ENCODE peak calls at places on chromosomes 1 and 21, in five cellular contexts. K is PC-3, U is ascending aorta, M is pancreas, W is MM.1S. D is an unnamed sample.

GRCh38 chr1:152034324-152034653 is 2.5 kb downstream of the S100A11 start:
- DNase-seq in K (no peak), U (no peak), M (no peak), W (no peak), D (no peak)

GRCh38 chr1:174726167-174726879 is 273.4 kb upstream of the CACYBP start:
- DNase-seq in K (peak; percentile 37), U (no peak), M (no peak), W (peak; percentile 57), D (no peak)

GRCh38 chr1:192878249-192878648 is 69.4 kb downstream of the RGS2 start:
- DNase-seq in K (no peak), U (no peak), M (peak; percentile 66), W (no peak), D (no peak)

GRCh38 chr1:8412183-8412831 is 94.4 kb downstream of the SLC45A1 start:
- DNase-seq in K (peak; percentile 72), U (no peak), M (no peak), W (no peak), D (no peak)

GRCh38 chr21:24870633-24871032 is 736.6 kb downstream of the MRPL39 start:
- DNase-seq in K (no peak), U (no peak), M (no peak), W (no peak), D (no peak)

GRCh38 chr1:48530727-48531351 is 58.8 kb upstream of the SPATA6 start:
- DNase-seq in K (peak; percentile 81), U (no peak), M (peak; percentile 57), W (peak; percentile 74), D (no peak)

GRCh38 chr1:17527036-17527914 is 12.2 kb upstream of the ARHGEF10L start:
- DNase-seq in K (no peak), U (no peak), M (no peak), W (no peak), D (no peak)

GRCh38 chr1:185670187-185670627 is 64.0 kb upstream of the HMCN1 start:
- DNase-seq in K (peak; percentile 54), U (no peak), M (no peak), W (peak; percentile 30), D (no peak)

GRCh38 chr1:28887835-28888682 is 26.3 kb upstream of the EPB41 start:
- DNase-seq in K (no peak), U (no peak), M (peak; percentile 47), W (no peak), D (no peak)

GRCh38 chr1:65389296-65389695 is 31.2 kb upstream of the LEPR start:
- DNase-seq in K (peak; percentile 43), U (no peak), M (no peak), W (no peak), D (no peak)

GRCh38 chr1:94411217-94411616 is 7.0 kb upstream of the ABCD3 start:
- DNase-seq in K (no peak), U (no peak), M (no peak), W (no peak), D (no peak)

GRCh38 chr1:235632538-235633219 is 16.9 kb downstream of the GNG4 start:
- DNase-seq in K (peak; percentile 24), U (no peak), M (no peak), W (peak; percentile 63), D (no peak)

GRCh38 chr1:156060937-156061636 is at the start of gene RAB25:
- DNase-seq in K (peak; percentile 66), U (no peak), M (peak; percentile 85), W (no peak), D (no peak)

GRCh38 chr1:235160395-235160964 is 570 bp downstream of the RBM34 start:
- DNase-seq in K (peak; percentile 25), U (no peak), M (no peak), W (peak; percentile 81), D (no peak)

GRCh38 chr1:167532375-167532774 is 14.0 kb upstream of the CD247 start:
- DNase-seq in K (no peak), U (no peak), M (no peak), W (no peak), D (no peak)

GRCh38 chr1:111690306-111690617 is 48.9 kb downstream of the INKA2 start:
- DNase-seq in K (peak; percentile 43), U (no peak), M (peak; percentile 51), W (no peak), D (no peak)

GRCh38 chr1:93631626-93632365 is 49.8 kb downstream of the BCAR3 start:
- DNase-seq in K (no peak), U (no peak), M (no peak), W (no peak), D (no peak)

GRCh38 chr1:106937104-106937503 is 119.4 kb upstream of the PRMT6 start:
- DNase-seq in K (peak; percentile 96), U (no peak), M (no peak), W (no peak), D (no peak)

GRCh38 chr1:163182330-163182949 is 20.3 kb downstream of the RGS5 start:
- DNase-seq in K (no peak), U (no peak), M (no peak), W (no peak), D (no peak)

GRCh38 chr1:166322470-166322869 is 155.7 kb upstream of the FAM78B start:
- DNase-seq in K (no peak), U (no peak), M (no peak), W (no peak), D (no peak)

GRCh38 chr1:213273546-213273945 is 222.5 kb downstream of the RPS6KC1 start:
- DNase-seq in K (no peak), U (no peak), M (no peak), W (no peak), D (no peak)

GRCh38 chr1:175865041-175865766 is 121.8 kb upstream of the TNR start:
- DNase-seq in K (no peak), U (no peak), M (no peak), W (no peak), D (no peak)

GRCh38 chr1:157460381-157460780 is 91.9 kb downstream of the FCRL5 start:
- DNase-seq in K (no peak), U (no peak), M (no peak), W (no peak), D (no peak)

GRCh38 chr1:118339431-118340146 is 154.6 kb upstream of the SPAG17 start:
- DNase-seq in K (peak; percentile 75), U (no peak), M (no peak), W (no peak), D (no peak)

GRCh38 chr1:163231385-163231784 is 28.7 kb upstream of the RGS5 start:
- DNase-seq in K (no peak), U (no peak), M (no peak), W (no peak), D (no peak)

GRCh38 chr1:211627259-211627658 is 48.2 kb downstream of the NEK2 start:
- DNase-seq in K (no peak), U (no peak), M (no peak), W (no peak), D (no peak)

GRCh38 chr1:211623510-211623909 is 44.5 kb upstream of the SLC30A1 start:
- DNase-seq in K (no peak), U (no peak), M (no peak), W (no peak), D (no peak)

GRCh38 chr1:211621471-211622198 is 42.7 kb upstream of the SLC30A1 start:
- DNase-seq in K (no peak), U (no peak), M (no peak), W (no peak), D (no peak)

GRCh38 chr1:211628446-211628845 is 47.0 kb downstream of the NEK2 start:
- DNase-seq in K (no peak), U (no peak), M (no peak), W (no peak), D (no peak)

DNA sequence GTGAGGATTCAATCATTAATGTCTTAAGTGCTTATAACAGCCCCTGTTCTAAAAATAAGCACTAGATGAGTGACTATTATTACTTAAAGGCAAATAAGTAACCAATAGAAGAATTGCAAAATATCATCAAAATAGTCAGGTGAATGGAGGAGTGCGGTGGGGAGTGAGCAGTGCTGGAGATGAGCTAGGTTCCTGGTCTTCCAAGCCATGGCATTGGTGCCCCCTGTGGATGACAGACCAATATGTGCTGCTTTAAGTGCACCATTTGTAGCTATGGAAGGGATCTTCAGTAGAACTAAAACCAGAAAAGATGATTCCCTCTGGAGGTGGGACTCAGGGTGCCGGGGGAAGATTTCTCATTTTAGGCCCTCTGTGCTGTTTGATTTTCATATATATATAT is 46.1 kb upstream of the SLC30A1 start:
- DNase-seq in K (peak; percentile 36), U (no peak), M (no peak), W (peak; percentile 45), D (no peak)
- TF ChIP-seq CTCF in K (peak; percentile 49), U (no peak), M (no peak), W (peak; percentile 50), D (no peak)

GRCh38 chr1:20700636-20701215 is 17.1 kb downstream of the KIF17 start:
- DNase-seq in K (peak; percentile 12), U (no peak), M (no peak), W (no peak), D (no peak)

GRCh38 chr1:20703124-20703756 is 14.6 kb downstream of the KIF17 start:
- DNase-seq in K (no peak), U (no peak), M (no peak), W (no peak), D (no peak)

GRCh38 chr1:20701446-20701845 is 16.4 kb downstream of the KIF17 start:
- DNase-seq in K (no peak), U (no peak), M (no peak), W (no peak), D (no peak)

GRCh38 chr1:20701847-20702246 is 16.0 kb downstream of the KIF17 start:
- DNase-seq in K (no peak), U (no peak), M (no peak), W (no peak), D (no peak)

GRCh38 chr1:20702416-20702815 is 15.4 kb downstream of the KIF17 start:
- DNase-seq in K (peak; percentile 33), U (no peak), M (no peak), W (no peak), D (no peak)
- TF ChIP-seq CTCF in K (peak; percentile 46), U (no peak), M (no peak), W (peak; percentile 17), D (no peak)

GRCh38 chr1:202203238-202204039 is 9.8 kb downstream of the LGR6 start:
- DNase-seq in K (no peak), U (no peak), M (no peak), W (no peak), D (no peak)

GRCh38 chr1:202208458-202208857 is 14.9 kb downstream of the LGR6 start:
- DNase-seq in K (no peak), U (no peak), M (no peak), W (no peak), D (no peak)

GRCh38 chr1:202207292-202207691 is 13.7 kb downstream of the LGR6 start:
- DNase-seq in K (peak; percentile 59), U (no peak), M (no peak), W (no peak), D (no peak)

GRCh38 chr1:202204065-202204464 is 10.5 kb downstream of the LGR6 start:
- DNase-seq in K (no peak), U (no peak), M (no peak), W (no peak), D (no peak)

GRCh38 chr1:202205523-202206190 is 12.1 kb downstream of the LGR6 start:
- DNase-seq in K (no peak), U (no peak), M (no peak), W (no peak), D (no peak)
- TF ChIP-seq CTCF in K (peak; percentile 50), U (peak; percentile 3), M (no peak), W (peak; percentile 57), D (no peak)

GRCh38 chr1:73639494-73639893 is 558.5 kb downstream of the LRRIQ3 start:
- DNase-seq in K (no peak), U (no peak), M (no peak), W (no peak), D (no peak)

GRCh38 chr1:73637275-73637674 is 560.7 kb downstream of the LRRIQ3 start:
- DNase-seq in K (no peak), U (no peak), M (no peak), W (no peak), D (no peak)

GRCh38 chr1:73635021-73635420 is 563.0 kb downstream of the LRRIQ3 start:
- DNase-seq in K (peak; percentile 26), U (no peak), M (no peak), W (no peak), D (no peak)
- TF ChIP-seq CTCF in K (peak; percentile 42), U (no peak), M (no peak), W (no peak), D (no peak)

D was measured in activated B cell treated with CpG ODN at 0.5 μM for 24 hours.